ENCODE peak calls at places on chromosome 14, in four cellular contexts. B is mucosa of descending colon; T is CD8-positive, alpha-beta memory T cell; L is PC-3. M is an unnamed sample. For H3K36me3, H3K4me1 and H3K9me3, the result is how much of the 10 kb centered on the place peaks cover.

GRCh38 chr14:24369907-24370687 is 2.1 kb downstream of the NFATC4 start:
- DNase-seq in B (peak), L (no peak), T (no peak), M (no peak)

GRCh38 chr14:91732439-91732838 is 553 bp upstream of the CATSPERB start:
- DNase-seq in L (no peak), B (no peak), T (no peak), M (no peak)

GRCh38 chr14:105145381-105146180 is 23.0 kb downstream of the JAG2 start:
- DNase-seq in L (no peak), B (peak), T (no peak), M (no peak)

GRCh38 chr14:24309538-24310386 is at the start of gene LTB4R2:
- DNase-seq in L (no peak), B (no peak), T (no peak), M (no peak)

GRCh38 chr14:58695514-58695913 is 57.8 kb downstream of the DACT1 start:
- DNase-seq in L (no peak), B (no peak), T (no peak), M (no peak)

GRCh38 chr14:102392506-102392905 is 29.8 kb downstream of the TECPR2 start:
- DNase-seq in B (no peak), T (no peak), L (no peak), M (no peak)

GRCh38 chr14:34930591-34931069 is 52.2 kb upstream of the SRP54 start:
- DNase-seq in B (no peak), T (no peak), L (no peak), M (no peak)

GRCh38 chr14:45705954-45706353 is 453.0 kb upstream of the MIS18BP1 start:
- DNase-seq in L (no peak), T (no peak), B (no peak), M (no peak)

GRCh38 chr14:58077621-58078020 is 74.4 kb downstream of the ARMH4 start:
- DNase-seq in L (no peak), B (no peak), T (no peak), M (no peak)

GRCh38 chr14:55638665-55639064 is 58.7 kb downstream of the KTN1 start:
- DNase-seq in L (no peak), B (no peak), T (no peak), M (no peak)

GRCh38 chr14:55645148-55645547 is 65.1 kb downstream of the KTN1 start:
- DNase-seq in L (no peak), B (no peak), T (no peak), M (no peak)

GRCh38 chr14:55645845-55646832 is 66.1 kb downstream of the KTN1 start:
- DNase-seq in B (no peak), T (no peak), L (no peak), M (no peak)

GRCh38 chr14:55641954-55642353 is 61.9 kb downstream of the KTN1 start:
- DNase-seq in B (no peak), T (no peak), L (no peak), M (no peak)

GRCh38 chr14:55641290-55641689 is 61.3 kb downstream of the KTN1 start:
- DNase-seq in T (no peak), B (no peak), L (no peak), M (no peak)
- H3K36me3 ChIP-seq in T (under half), B (under half), L (half or more), M (under half)

DNA sequence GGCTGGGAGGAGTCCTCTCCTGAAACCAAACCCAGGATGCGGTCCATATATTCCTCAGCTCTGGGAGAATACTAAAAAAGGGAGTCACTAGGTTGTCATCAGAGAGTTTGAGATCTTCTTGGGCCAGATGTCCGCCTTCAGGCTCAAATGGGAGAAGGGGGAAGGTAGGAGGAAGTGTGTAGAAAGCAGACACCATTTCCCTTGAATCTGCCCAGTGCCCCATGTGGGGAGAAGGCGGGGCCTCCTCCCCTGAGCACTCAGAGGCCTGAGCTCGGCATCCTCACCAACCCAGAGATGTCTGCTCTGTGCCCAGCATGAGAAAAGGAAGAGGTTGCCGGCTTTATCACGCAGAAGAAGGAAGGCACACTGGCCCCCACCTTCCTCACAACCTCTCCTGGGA is 37.3 kb downstream of the LTBP2 start:
- DNase-seq in B (peak), T (no peak), L (no peak), M (no peak)
- H3K4me1 ChIP-seq in B (under half), T (under half), L (half or more), M (under half)

DNA sequence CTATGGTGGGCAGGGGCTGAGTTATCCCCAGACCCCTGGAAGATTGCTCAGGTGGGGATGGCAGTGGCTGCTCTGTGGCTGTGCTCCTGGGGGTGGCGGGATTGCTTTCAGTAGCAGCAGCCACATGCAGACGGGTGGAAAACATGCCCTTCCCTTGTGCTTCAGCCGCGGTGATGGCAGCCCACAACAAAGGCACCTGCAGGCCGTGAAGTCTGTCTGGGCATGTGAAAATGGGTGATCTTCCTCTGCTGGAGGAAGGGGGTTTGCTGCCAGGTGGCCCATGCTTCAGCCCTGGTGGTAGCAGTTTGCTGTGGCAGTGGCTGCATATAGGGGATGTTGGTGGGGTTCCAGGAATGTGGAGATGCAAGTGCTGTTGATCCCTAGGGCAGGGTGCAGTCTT is 326.2 kb upstream of the RGS6 start:
- DNase-seq in B (no peak), L (no peak), T (no peak), M (no peak)
- H3K9me3 ChIP-seq in B (under half), L (under half), T (under half), M (under half)

GRCh38 chr14:68882235-68882634 is 89.4 kb upstream of the ZFP36L1 start:
- DNase-seq in B (no peak), L (no peak), T (no peak), M (no peak)

GRCh38 chr14:68879321-68879781 is 86.5 kb upstream of the ZFP36L1 start:
- DNase-seq in L (no peak), T (no peak), B (no peak), M (no peak)

GRCh38 chr14:68881396-68881795 is 88.5 kb upstream of the ZFP36L1 start:
- DNase-seq in T (no peak), B (no peak), L (no peak), M (no peak)

GRCh38 chr14:68879841-68880575 is 87.1 kb upstream of the ZFP36L1 start:
- DNase-seq in B (no peak), T (no peak), L (no peak), M (no peak)

GRCh38 chr14:68880581-68881105 is 87.8 kb upstream of the ZFP36L1 start:
- DNase-seq in T (no peak), B (no peak), L (no peak), M (no peak)
- H3K36me3 ChIP-seq in T (under half), B (under half), L (half or more), M (under half)

GRCh38 chr14:103693514-103693913 is 21.7 kb downstream of the XRCC3 start:
- DNase-seq in T (no peak), B (peak), L (peak), M (no peak)
- H3K4me1 ChIP-seq in T (under half), B (under half), L (under half), M (under half)

GRCh38 chr14:36655963-36656768 is 5.5 kb upstream of the PAX9 start:
- DNase-seq in B (no peak), L (peak), T (no peak), M (peak)
- H3K9me3 ChIP-seq in B (under half), L (under half), T (under half), M (under half)

DNA sequence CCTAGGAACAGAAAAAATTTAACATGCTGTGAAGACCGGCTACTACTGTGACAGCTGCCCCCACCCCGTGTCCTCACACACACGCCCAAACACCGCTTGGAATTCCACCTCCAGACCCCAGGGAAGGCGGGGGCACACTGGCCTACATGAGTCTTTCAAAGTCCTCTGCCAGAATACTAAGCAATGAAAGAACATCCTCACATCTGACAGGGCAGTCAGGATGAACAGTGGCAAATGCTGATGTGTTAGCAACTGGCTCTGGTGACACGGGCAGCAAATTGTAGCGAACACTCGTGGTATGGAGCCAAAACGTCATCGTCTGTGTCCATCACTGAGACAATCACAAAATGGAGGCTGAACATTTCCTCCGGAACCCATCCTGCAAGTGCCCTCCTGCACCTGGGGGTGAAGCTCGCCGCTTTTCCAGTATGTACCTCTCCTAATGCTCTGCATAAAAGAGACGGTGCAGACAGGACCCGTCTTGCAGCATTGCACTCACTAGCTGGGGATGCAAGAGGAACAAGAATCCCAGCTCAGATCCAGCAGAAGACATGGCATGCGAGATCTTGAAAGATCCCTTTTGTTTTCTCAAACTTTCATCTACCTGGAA is 94.8 kb downstream of the BCL11B start:
- DNase-seq in L (no peak), T (no peak), B (no peak), M (no peak)
- H3K36me3 ChIP-seq in L (under half), T (under half), B (under half), M (under half)

DNA sequence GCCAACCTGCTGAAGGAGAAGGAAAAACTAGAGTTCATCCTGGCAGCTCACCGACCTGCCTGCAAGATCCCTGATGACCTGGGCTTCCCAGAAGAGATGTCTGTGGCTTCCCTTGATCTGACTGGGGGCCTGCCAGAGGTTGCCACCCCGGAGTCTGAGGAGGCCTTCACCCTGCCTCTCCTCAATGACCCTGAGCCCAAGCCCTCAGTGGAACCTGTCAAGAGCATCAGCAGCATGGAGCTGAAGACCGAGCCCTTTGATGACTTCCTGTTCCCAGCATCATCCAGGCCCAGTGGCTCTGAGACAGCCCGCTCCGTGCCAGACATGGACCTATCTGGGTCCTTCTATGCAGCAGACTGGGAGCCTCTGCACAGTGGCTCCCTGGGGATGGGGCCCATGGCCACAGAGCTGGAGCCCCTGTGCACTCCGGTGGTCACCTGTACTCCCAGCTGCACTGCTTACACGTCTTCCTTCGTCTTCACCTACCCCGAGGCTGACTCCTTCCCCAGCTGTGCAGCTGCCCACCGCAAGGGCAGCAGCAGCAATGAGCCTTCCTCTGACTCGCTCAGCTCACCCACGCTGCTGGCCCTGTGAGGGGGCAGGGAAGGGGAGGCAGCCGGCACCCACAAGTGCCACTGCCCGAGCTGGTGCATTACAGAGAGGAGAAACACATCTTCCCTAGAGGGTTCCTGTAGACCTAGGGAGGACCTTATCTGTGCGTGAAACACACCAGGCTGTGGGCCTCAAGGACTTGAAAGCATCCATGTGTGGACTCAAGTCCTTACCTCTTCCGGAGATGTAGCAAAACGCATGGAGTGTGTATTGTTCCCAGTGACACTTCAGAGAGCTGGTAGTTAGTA is 2.4 kb downstream of the FOS start:
- DNase-seq in B (no peak), L (no peak), T (no peak), M (peak)
- H3K4me1 ChIP-seq in B (under half), L (under half), T (under half), M (under half)

GRCh38 chr14:106318700-106319099 is 792.3 kb downstream of the TMEM121 start:
- DNase-seq in L (no peak), T (no peak), B (no peak), M (no peak)

GRCh38 chr14:106317593-106317992 is 791.2 kb downstream of the TMEM121 start:
- DNase-seq in T (no peak), L (no peak), B (no peak), M (no peak)
- H3K9me3 ChIP-seq in T (under half), L (under half), B (under half), M (under half)

GRCh38 chr14:22086149-22086548 is 412.5 kb upstream of the OR4E1 start:
- DNase-seq in T (no peak), B (no peak), L (no peak), M (no peak)

GRCh38 chr14:22084393-22085281 is 411.0 kb upstream of the OR4E1 start:
- DNase-seq in B (no peak), L (peak), T (no peak), M (peak)

DNA sequence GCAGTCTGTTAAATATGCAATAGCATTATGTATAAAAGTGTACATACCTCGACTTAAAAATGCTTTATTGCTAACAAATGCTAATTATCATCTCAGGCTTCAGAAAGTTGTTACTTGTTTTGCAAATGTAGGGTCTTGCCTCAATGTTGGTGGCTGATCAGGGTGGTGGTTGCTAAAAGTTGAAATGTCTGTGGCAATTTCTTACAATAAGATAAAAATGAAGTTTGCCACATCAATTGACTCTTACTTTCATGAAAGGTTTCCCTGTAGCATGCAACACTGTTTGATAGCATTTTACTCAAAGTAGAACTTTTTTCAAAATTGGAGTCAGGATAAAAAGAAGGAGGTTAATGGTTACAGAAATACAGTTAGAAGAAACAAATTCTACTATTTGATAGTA is 407.7 kb upstream of the OR4E1 start:
- DNase-seq in L (no peak), B (no peak), T (no peak), M (no peak)
- H3K36me3 ChIP-seq in L (under half), B (under half), T (under half), M (under half)